ENCODE peak calls at places on chromosomes 1 and 21, in five cellular contexts. L, W, J, U and Y are unnamed samples.

GRCh38 chr1:185338719-185339622 is 21.9 kb upstream of the IVNS1ABP start:
- DNase-seq in W (no peak), L (no peak), U (peak), J (no peak), Y (peak)

GRCh38 chr1:197399691-197400521 is 131.9 kb downstream of the CRB1 start:
- DNase-seq in W (peak), L (peak), U (no peak), J (no peak), Y (no peak)

GRCh38 chr21:39141502-39141901 is 41.7 kb downstream of the PSMG1 start:
- DNase-seq in W (no peak), L (no peak), U (no peak), J (peak), Y (no peak)

GRCh38 chr1:19894218-19894617 is 12.0 kb downstream of the OTUD3 start:
- DNase-seq in U (no peak), J (no peak), W (no peak), L (no peak), Y (no peak)

GRCh38 chr1:31943546-31944184 is 5.5 kb upstream of the PTP4A2 start:
- DNase-seq in W (no peak), J (peak), U (no peak), L (no peak), Y (no peak)

GRCh38 chr21:34836103-34836932 is 167.5 kb downstream of the CLIC6 start:
- DNase-seq in U (peak), J (no peak), L (peak), W (no peak), Y (no peak)

GRCh38 chr21:23534833-23535232 is 2072.4 kb downstream of the MRPL39 start:
- DNase-seq in J (no peak), W (no peak), U (no peak), L (no peak), Y (no peak)

GRCh38 chr1:13702425-13703127 is 2.6 kb downstream of the PRDM2 start:
- DNase-seq in L (no peak), J (no peak), U (peak), W (no peak), Y (peak)

GRCh38 chr1:226708967-226709396 is 30.1 kb downstream of the ITPKB start:
- DNase-seq in L (no peak), J (no peak), U (no peak), W (no peak), Y (no peak)

GRCh38 chr1:36816348-36816747 is 218.0 kb downstream of the GRIK3 start:
- DNase-seq in J (no peak), U (no peak), L (no peak), W (no peak), Y (no peak)

GRCh38 chr1:47317841-47318240 is 3.9 kb upstream of the STIL start:
- DNase-seq in U (no peak), L (peak), J (no peak), W (no peak), Y (no peak)

GRCh38 chr1:24929091-24929875 is 793 bp downstream of the RUNX3 start:
- DNase-seq in L (peak), W (peak), U (no peak), J (no peak), Y (peak)

GRCh38 chr1:226604846-226605572 is 56.4 kb downstream of the STUM start:
- DNase-seq in J (no peak), L (no peak), U (no peak), W (no peak), Y (no peak)

GRCh38 chr1:40708750-40709099 is 17.2 kb downstream of the NFYC start:
- DNase-seq in W (peak), J (no peak), U (no peak), L (no peak), Y (no peak)

GRCh38 chr21:31728952-31729351 is 3.0 kb downstream of the SCAF4 start:
- DNase-seq in L (no peak), J (no peak), W (no peak), U (no peak), Y (no peak)

GRCh38 chr1:45926302-45926701 is 122.9 kb downstream of the MAST2 start:
- DNase-seq in L (peak), U (no peak), J (no peak), W (peak), Y (no peak)

GRCh38 chr1:8047686-8048522 is 21.8 kb upstream of the ERRFI1 start:
- DNase-seq in J (no peak), W (no peak), L (no peak), U (no peak), Y (no peak)

GRCh38 chr1:200971955-200972711 is 51.4 kb downstream of the KIF21B start:
- DNase-seq in U (peak), J (no peak), W (peak), L (peak), Y (peak)

GRCh38 chr1:8858112-8858668 is 20.3 kb downstream of the ENO1 start:
- DNase-seq in J (no peak), U (no peak), L (peak), W (no peak), Y (no peak)

GRCh38 chr1:151635479-151636072 is 23.7 kb downstream of the SNX27 start:
- DNase-seq in U (no peak), W (no peak), L (no peak), J (no peak), Y (no peak)

GRCh38 chr1:3346478-3346877 is 108.0 kb upstream of the ARHGEF16 start:
- DNase-seq in J (no peak), W (no peak), U (no peak), L (no peak), Y (no peak)

GRCh38 chr1:162420120-162420519 is 8.2 kb upstream of the SH2D1B start:
- DNase-seq in J (no peak), U (no peak), W (no peak), L (no peak), Y (no peak)

GRCh38 chr1:241323510-241323909 is 33.5 kb downstream of the RGS7 start:
- DNase-seq in L (peak), U (no peak), W (no peak), J (no peak), Y (no peak)

GRCh38 chr1:93976711-93977328 is 67.6 kb upstream of the GCLM start:
- DNase-seq in L (peak), J (no peak), U (no peak), W (no peak), Y (no peak)

GRCh38 chr1:202223110-202223834 is 29.7 kb downstream of the LGR6 start:
- DNase-seq in W (no peak), J (no peak), U (no peak), L (no peak), Y (no peak)

GRCh38 chr1:236880209-236880608 is 85.1 kb downstream of the MTR start:
- DNase-seq in L (no peak), W (no peak), J (no peak), U (no peak), Y (no peak)

GRCh38 chr1:162903246-162903645 is 42.3 kb upstream of the CCDC190 start:
- DNase-seq in W (no peak), U (no peak), J (no peak), L (no peak), Y (no peak)

GRCh38 chr1:31797216-31797615 is 18.6 kb downstream of the SPOCD1 start:
- DNase-seq in L (no peak), W (no peak), U (no peak), J (no peak), Y (no peak)

GRCh38 chr1:181969902-181970301 is 91.6 kb downstream of the ZNF648 start:
- DNase-seq in L (peak), U (no peak), W (no peak), J (no peak), Y (no peak)

GRCh38 chr1:161044535-161044907 is 1.3 kb downstream of the USF1 start:
- DNase-seq in W (no peak), L (no peak), U (no peak), J (no peak), Y (no peak)

GRCh38 chr1:30904962-30905335 is 3.6 kb downstream of the SDC3 start:
- DNase-seq in J (no peak), L (no peak), W (no peak), U (no peak), Y (no peak)

GRCh38 chr1:24713736-24714135 is 31.5 kb upstream of the CLIC4 start:
- DNase-seq in L (no peak), W (no peak), J (no peak), U (no peak), Y (no peak)